ENCODE peak calls at places on chromosome X, in seven cellular contexts. Y is H9, X is IMR-90, U is mesendoderm, E is neuronal stem cell, K is mesenchymal stem cell, Z is H1. B is an unnamed sample.
A peak's percentile ranks its signal among the peaks of the same experiment; 100 is the strongest.

GRCh38 chrX:10190367-10190766 is 33.6 kb downstream of the CLCN4 start:
- DNase-seq in Y (no peak), X (peak; percentile 83), U (peak; percentile 46), E (no peak), K (peak; percentile 64), Z (no peak), B (peak; percentile 21)

GRCh38 chrX:143536176-143536575 is 18.9 kb upstream of the SPANXN3 start:
- DNase-seq in Y (no peak), X (no peak), U (no peak), E (no peak), K (no peak), Z (no peak), B (no peak)

GRCh38 chrX:10001496-10001895 is 34.3 kb downstream of the CLDN34 start:
- DNase-seq in Y (no peak), X (no peak), U (no peak), E (no peak), K (no peak), Z (no peak), B (no peak)

GRCh38 chrX:134761788-134762187 is 103.5 kb upstream of the PLAC1 start:
- DNase-seq in Y (no peak), X (no peak), U (peak; percentile 26), E (no peak), K (no peak), Z (no peak), B (no peak)

GRCh38 chrX:32483534-32484136 is 727.7 kb downstream of the DMD start:
- DNase-seq in Y (no peak), X (no peak), U (peak; percentile 7), E (no peak), K (no peak), Z (no peak), B (peak; percentile 2)

GRCh38 chrX:21798677-21799219 is 40.7 kb upstream of the MBTPS2 start:
- DNase-seq in Y (no peak), X (peak; percentile 28), U (no peak), E (no peak), K (peak; percentile 59), Z (no peak), B (no peak)

GRCh38 chrX:20665441-20665840 is 398.7 kb upstream of the RPS6KA3 start:
- DNase-seq in Y (no peak), X (no peak), U (peak; percentile 25), E (no peak), K (no peak), Z (no peak), B (no peak)

GRCh38 chrX:45063319-45064095 is 137.2 kb downstream of the DIPK2B start:
- DNase-seq in Y (no peak), X (peak; percentile 7), U (no peak), E (no peak), K (no peak), Z (no peak), B (peak; percentile 15)

GRCh38 chrX:53930513-53931380 is 113.5 kb downstream of the PHF8 start:
- DNase-seq in Y (no peak), X (peak; percentile 65), U (peak; percentile 8), E (no peak), K (peak; percentile 74), Z (no peak), B (peak; percentile 8)

GRCh38 chrX:107272431-107272921 is 66.1 kb downstream of the DNAAF6 start:
- DNase-seq in Y (peak; percentile 69), X (no peak), U (peak; percentile 65), E (no peak), K (no peak), Z (peak; percentile 67), B (no peak)

GRCh38 chrX:111662314-111662713 is 18.7 kb upstream of the ALG13 start:
- DNase-seq in Y (no peak), X (no peak), U (no peak), E (no peak), K (no peak), Z (no peak), B (no peak)

GRCh38 chrX:43940811-43941210 is 32.4 kb downstream of the NDP start:
- DNase-seq in Y (peak; percentile 35), X (peak; percentile 42), U (no peak), E (no peak), K (peak; percentile 23), Z (no peak), B (no peak)

GRCh38 chrX:72738396-72738795 is 24.3 kb upstream of the PHKA1 start:
- DNase-seq in Y (no peak), X (no peak), U (no peak), E (no peak), K (no peak), Z (no peak), B (no peak)

GRCh38 chrX:137031039-137031438 is 2.8 kb downstream of the GPR101 start:
- DNase-seq in Y (no peak), X (no peak), U (no peak), E (no peak), K (no peak), Z (no peak), B (no peak)
- H3K23ac ChIP-seq in Y (no peak overlapping the region), X (no peak overlapping the region), U (no peak overlapping the region), E (peak overlapping the region; percentile 43), K (no peak overlapping the region), Z (no peak overlapping the region), B (no peak overlapping the region)

GRCh38 chrX:150499240-150499639 is 69.2 kb upstream of the MTM1 start:
- DNase-seq in Y (no peak), X (no peak), U (no peak), E (no peak), K (no peak), Z (no peak), B (no peak)
- H3K23ac ChIP-seq in Y (no peak overlapping the region), X (no peak overlapping the region), U (no peak overlapping the region), E (no peak overlapping the region), K (no peak overlapping the region), Z (no peak overlapping the region), B (no peak overlapping the region)

GRCh38 chrX:74579597-74580209 is 34.7 kb downstream of the RLIM start:
- DNase-seq in Y (no peak), X (peak; percentile 14), U (no peak), E (no peak), K (no peak), Z (no peak), B (no peak)
- H3K23ac ChIP-seq in Y (no peak overlapping the region), X (no peak overlapping the region), U (no peak overlapping the region), E (no peak overlapping the region), K (no peak overlapping the region), Z (no peak overlapping the region), B (no peak overlapping the region)

DNA sequence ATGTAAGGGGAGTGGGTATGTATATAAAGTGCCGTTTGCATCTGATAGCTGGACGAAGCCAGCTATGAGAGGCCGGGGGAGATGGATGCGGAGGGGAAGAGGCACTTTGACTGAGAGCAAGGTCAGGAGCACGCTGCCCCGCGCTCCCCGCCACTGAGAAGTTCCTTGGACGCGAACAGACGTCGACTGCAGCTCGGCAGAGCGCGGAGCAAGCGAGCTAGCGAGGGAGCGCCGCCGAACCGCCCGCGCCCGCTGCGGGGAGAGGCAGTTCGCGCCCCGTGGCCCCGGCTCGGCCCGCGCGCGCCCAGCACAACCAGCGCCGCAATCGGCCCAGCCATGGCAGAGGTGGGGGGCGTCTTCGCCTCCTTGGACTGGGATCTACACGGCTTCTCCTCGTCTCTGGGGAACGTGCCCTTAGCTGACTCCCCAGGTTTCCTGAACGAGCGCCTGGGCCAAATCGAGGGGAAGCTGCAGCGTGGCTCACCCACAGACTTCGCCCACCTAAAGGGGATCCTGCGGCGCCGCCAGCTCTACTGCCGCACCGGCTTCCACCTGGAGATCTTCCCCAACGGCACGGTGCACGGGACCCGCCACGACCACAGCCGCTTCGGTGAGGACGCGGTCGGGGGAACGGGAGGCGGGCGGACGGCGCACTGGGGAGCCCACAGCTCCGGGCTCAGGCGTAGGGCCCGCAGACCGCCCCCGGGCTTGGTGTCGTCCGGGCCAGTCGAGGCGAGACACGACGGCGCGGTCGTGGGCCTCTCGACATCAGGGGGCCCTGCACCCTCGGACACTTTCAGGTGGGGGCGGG is at the start of gene FGF16:
- DNase-seq in Y (peak; percentile 37), X (no peak), U (peak; percentile 31), E (no peak), K (no peak), Z (peak; percentile 56), B (no peak)
- H3K23ac ChIP-seq in Y (no peak within 1 kb of the TSS), X (no peak within 1 kb of the TSS), U (no peak within 1 kb of the TSS), E (peak within 1 kb of the TSS; percentile 20), K (no peak within 1 kb of the TSS), Z (no peak within 1 kb of the TSS), B (no peak within 1 kb of the TSS)

DNA sequence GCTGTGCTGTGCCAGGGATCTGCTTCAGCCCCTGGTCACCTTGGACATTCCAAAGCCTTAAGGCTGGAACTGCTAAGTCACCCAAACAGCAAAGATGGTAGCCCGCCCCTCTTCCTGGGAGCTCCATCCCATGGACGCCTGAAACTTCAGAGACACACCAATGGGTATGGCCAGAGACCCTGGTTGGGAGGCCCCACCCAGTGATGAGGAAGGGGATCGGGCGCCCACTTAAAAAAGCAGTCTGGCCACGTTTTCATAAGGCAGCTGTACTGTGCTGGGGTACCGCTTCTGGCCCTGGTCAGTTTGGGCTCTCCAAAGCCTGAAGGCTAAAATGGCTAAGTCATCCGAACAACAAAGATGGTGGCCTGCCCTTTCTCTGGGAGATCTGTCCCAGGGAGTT is 9.4 kb upstream of the TMSB15C start:
- DNase-seq in Y (no peak), X (no peak), U (no peak), E (no peak), K (no peak), Z (no peak), B (no peak)
- H3K23ac ChIP-seq in Y (no peak overlapping the region), X (no peak overlapping the region), U (no peak overlapping the region), E (no peak overlapping the region), K (no peak overlapping the region), Z (no peak overlapping the region), B (no peak overlapping the region)

GRCh38 chrX:13068651-13069050 is 24.2 kb upstream of the FAM9C start:
- DNase-seq in Y (no peak), X (no peak), U (no peak), E (no peak), K (no peak), Z (no peak), B (no peak)

GRCh38 chrX:13064599-13065143 is 20.3 kb upstream of the FAM9C start:
- DNase-seq in Y (no peak), X (peak; percentile 46), U (no peak), E (no peak), K (peak; percentile 73), Z (no peak), B (peak; percentile 12)

GRCh38 chrX:13069771-13070410 is 25.5 kb upstream of the FAM9C start:
- DNase-seq in Y (no peak), X (peak; percentile 56), U (no peak), E (no peak), K (no peak), Z (no peak), B (no peak)

GRCh38 chrX:13067842-13068241 is 23.4 kb upstream of the FAM9C start:
- DNase-seq in Y (no peak), X (no peak), U (no peak), E (no peak), K (no peak), Z (no peak), B (no peak)

DNA sequence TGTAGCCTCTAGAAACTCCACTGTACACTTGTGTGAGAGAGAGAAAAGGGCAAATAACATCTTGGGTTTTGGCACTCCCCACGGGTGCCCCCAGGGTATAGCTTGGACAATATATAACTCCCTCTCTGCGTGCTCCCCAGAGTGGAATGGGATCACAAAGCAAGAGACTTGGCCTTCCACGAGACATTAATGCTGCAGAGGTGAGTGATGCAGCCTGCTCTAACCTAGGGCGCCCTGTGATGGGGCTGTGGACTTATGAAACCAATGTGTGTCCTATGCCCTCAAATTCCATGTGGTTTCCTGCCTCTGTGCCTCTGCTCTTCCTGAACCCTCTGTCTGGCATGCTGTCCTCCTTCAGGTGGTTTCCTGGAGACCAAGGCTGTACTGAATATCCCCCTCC is 22.0 kb upstream of the FAM9C start:
- DNase-seq in Y (no peak), X (no peak), U (no peak), E (no peak), K (no peak), Z (no peak), B (no peak)
- H3K23ac ChIP-seq in Y (no peak overlapping the region), X (no peak overlapping the region), U (no peak overlapping the region), E (no peak overlapping the region), K (no peak overlapping the region), Z (no peak overlapping the region), B (no peak overlapping the region)

B was measured in trophoblast cell.